ENCODE peak calls at places on chromosomes 5 and 9, in ten cellular contexts. One of them, this sample, is unnamed.

GRCh38 chr5:157046041-157046440 is 12.9 kb downstream of the HAVCR1 start:
- DNase-seq in A549: peak
- DNase-seq in mucosa of gallbladder: peak
- DNase-seq in effector memory CD8-positive, alpha-beta T cell: no peak
- DNase-seq in T-helper 17 cell: no peak
- DNase-seq in fibroblast of the conjunctiva: no peak
- DNase-seq in lower leg skin: no peak
- DNase-seq in heart right ventricle: peak
- DNase-seq in head of caudate nucleus: no peak
- DNase-seq in neuronal stem cell: no peak
- DNase-seq in this sample: no peak

GRCh38 chr9:4073371-4073770 is 226.5 kb downstream of the GLIS3 start:
- DNase-seq in A549: peak
- DNase-seq in mucosa of gallbladder: no peak
- DNase-seq in effector memory CD8-positive, alpha-beta T cell: no peak
- DNase-seq in T-helper 17 cell: no peak
- DNase-seq in fibroblast of the conjunctiva: no peak
- DNase-seq in lower leg skin: no peak
- DNase-seq in heart right ventricle: no peak
- DNase-seq in head of caudate nucleus: no peak
- DNase-seq in neuronal stem cell: no peak
- DNase-seq in this sample: no peak

GRCh38 chr9:272251-273213 is 57.9 kb downstream of the DOCK8 start:
- DNase-seq in A549: no peak
- DNase-seq in mucosa of gallbladder: peak
- DNase-seq in effector memory CD8-positive, alpha-beta T cell: peak
- DNase-seq in T-helper 17 cell: peak
- DNase-seq in fibroblast of the conjunctiva: no peak
- DNase-seq in lower leg skin: no peak
- DNase-seq in heart right ventricle: no peak
- DNase-seq in head of caudate nucleus: no peak
- DNase-seq in neuronal stem cell: no peak
- DNase-seq in this sample: peak

GRCh38 chr5:68049053-68049713 is 166.4 kb upstream of the PIK3R1 start:
- DNase-seq in A549: no peak
- DNase-seq in mucosa of gallbladder: no peak
- DNase-seq in effector memory CD8-positive, alpha-beta T cell: no peak
- DNase-seq in T-helper 17 cell: no peak
- DNase-seq in fibroblast of the conjunctiva: no peak
- DNase-seq in lower leg skin: no peak
- DNase-seq in heart right ventricle: no peak
- DNase-seq in head of caudate nucleus: no peak
- DNase-seq in neuronal stem cell: no peak
- DNase-seq in this sample: no peak

GRCh38 chr9:106846847-106847246 is 16.1 kb upstream of the ZNF462 start:
- DNase-seq in A549: no peak
- DNase-seq in mucosa of gallbladder: no peak
- DNase-seq in effector memory CD8-positive, alpha-beta T cell: no peak
- DNase-seq in T-helper 17 cell: no peak
- DNase-seq in fibroblast of the conjunctiva: no peak
- DNase-seq in lower leg skin: no peak
- DNase-seq in heart right ventricle: no peak
- DNase-seq in head of caudate nucleus: no peak
- DNase-seq in neuronal stem cell: no peak
- DNase-seq in this sample: no peak

GRCh38 chr5:1315709-1316587 is 21.1 kb upstream of the TERT start:
- DNase-seq in A549: peak
- DNase-seq in mucosa of gallbladder: peak
- DNase-seq in effector memory CD8-positive, alpha-beta T cell: peak
- DNase-seq in T-helper 17 cell: peak
- DNase-seq in fibroblast of the conjunctiva: no peak
- DNase-seq in lower leg skin: peak
- DNase-seq in heart right ventricle: no peak
- DNase-seq in head of caudate nucleus: peak
- DNase-seq in neuronal stem cell: no peak
- DNase-seq in this sample: peak

GRCh38 chr9:126347911-126348760 is 21.5 kb downstream of the MVB12B start:
- DNase-seq in A549: no peak
- DNase-seq in mucosa of gallbladder: no peak
- DNase-seq in effector memory CD8-positive, alpha-beta T cell: no peak
- DNase-seq in T-helper 17 cell: no peak
- DNase-seq in fibroblast of the conjunctiva: no peak
- DNase-seq in lower leg skin: peak
- DNase-seq in heart right ventricle: no peak
- DNase-seq in head of caudate nucleus: no peak
- DNase-seq in neuronal stem cell: no peak
- DNase-seq in this sample: no peak

GRCh38 chr5:55223219-55223987 is 3.7 kb downstream of the MCIDAS start:
- DNase-seq in A549: no peak
- DNase-seq in mucosa of gallbladder: no peak
- DNase-seq in effector memory CD8-positive, alpha-beta T cell: no peak
- DNase-seq in T-helper 17 cell: no peak
- DNase-seq in fibroblast of the conjunctiva: no peak
- DNase-seq in lower leg skin: no peak
- DNase-seq in heart right ventricle: no peak
- DNase-seq in head of caudate nucleus: no peak
- DNase-seq in neuronal stem cell: peak
- DNase-seq in this sample: no peak

GRCh38 chr5:56155992-56156584 is 77.0 kb downstream of the ANKRD55 start:
- DNase-seq in A549: no peak
- DNase-seq in mucosa of gallbladder: peak
- DNase-seq in effector memory CD8-positive, alpha-beta T cell: no peak
- DNase-seq in T-helper 17 cell: no peak
- DNase-seq in fibroblast of the conjunctiva: no peak
- DNase-seq in lower leg skin: no peak
- DNase-seq in heart right ventricle: no peak
- DNase-seq in head of caudate nucleus: peak
- DNase-seq in neuronal stem cell: no peak
- DNase-seq in this sample: no peak

GRCh38 chr5:22604711-22605110 is 248.4 kb downstream of the CDH12 start:
- DNase-seq in A549: no peak
- DNase-seq in mucosa of gallbladder: no peak
- DNase-seq in effector memory CD8-positive, alpha-beta T cell: no peak
- DNase-seq in T-helper 17 cell: no peak
- DNase-seq in fibroblast of the conjunctiva: no peak
- DNase-seq in lower leg skin: no peak
- DNase-seq in heart right ventricle: no peak
- DNase-seq in head of caudate nucleus: no peak
- DNase-seq in neuronal stem cell: no peak
- DNase-seq in this sample: no peak